ENCODE peak calls at places on chromosomes 1 and 21, in ten cellular contexts. G, P, U, J, F, M, H, N, R and C are unnamed samples.
A peak's percentile ranks its signal among the peaks of the same experiment; 100 is the strongest.

GRCh38 chr1:39082140-39082799 is 56.1 kb downstream of the NDUFS5 start:
- DNase-seq in G (no peak), P (no peak), U (peak; percentile 41), J (no peak), F (no peak), M (no peak), H (peak; percentile 42), N (no peak), R (no peak), C (no peak)

GRCh38 chr1:48940354-48940753 is 163.7 kb upstream of the BEND5 start:
- DNase-seq in G (no peak), P (no peak), U (no peak), J (no peak), F (no peak), M (no peak), H (no peak), N (no peak), R (no peak), C (no peak)

GRCh38 chr1:27940297-27940696 is 5.5 kb downstream of the SMPDL3B start:
- DNase-seq in G (no peak), P (peak; percentile 59), U (peak; percentile 88), J (peak; percentile 20), F (peak; percentile 44), M (no peak), H (peak; percentile 36), N (peak; percentile 60), R (no peak), C (peak; percentile 84)

GRCh38 chr1:182787002-182787324 is 2.6 kb upstream of the NPL start:
- DNase-seq in G (no peak), P (no peak), U (no peak), J (no peak), F (no peak), M (no peak), H (no peak), N (no peak), R (no peak), C (no peak)

GRCh38 chr1:12196641-12197482 is 30.1 kb downstream of the TNFRSF1B start:
- DNase-seq in G (no peak), P (no peak), U (peak; percentile 91), J (no peak), F (no peak), M (no peak), H (peak; percentile 46), N (peak; percentile 47), R (no peak), C (peak; percentile 71)

GRCh38 chr1:37482004-37482785 is 7.8 kb downstream of the ZC3H12A start:
- DNase-seq in G (no peak), P (no peak), U (no peak), J (no peak), F (no peak), M (no peak), H (no peak), N (no peak), R (no peak), C (no peak)

GRCh38 chr1:18965206-18966173 is 9.0 kb upstream of the IFFO2 start:
- DNase-seq in G (no peak), P (no peak), U (peak; percentile 24), J (peak; percentile 56), F (no peak), M (peak; percentile 74), H (no peak), N (no peak), R (no peak), C (no peak)

GRCh38 chr1:37718181-37718900 is 26.0 kb downstream of the CDCA8 start:
- DNase-seq in G (no peak), P (no peak), U (no peak), J (no peak), F (no peak), M (no peak), H (no peak), N (no peak), R (no peak), C (no peak)

GRCh38 chr1:234957330-234958065 is 171.1 kb downstream of the TOMM20 start:
- DNase-seq in G (no peak), P (peak; percentile 79), U (no peak), J (peak; percentile 98), F (peak; percentile 46), M (no peak), H (peak; percentile 12), N (peak; percentile 73), R (peak; percentile 44), C (peak; percentile 14)

GRCh38 chr1:211875541-211875940 is 45.0 kb upstream of the LPGAT1 start:
- DNase-seq in G (no peak), P (no peak), U (no peak), J (no peak), F (no peak), M (no peak), H (no peak), N (no peak), R (no peak), C (no peak)

GRCh38 chr1:172654535-172654934 is 4.4 kb upstream of the FASLG start:
- DNase-seq in G (no peak), P (no peak), U (no peak), J (peak; percentile 41), F (peak; percentile 33), M (no peak), H (no peak), N (no peak), R (no peak), C (no peak)

GRCh38 chr1:183149273-183149672 is 36.8 kb upstream of the LAMC2 start:
- DNase-seq in G (no peak), P (no peak), U (no peak), J (no peak), F (no peak), M (no peak), H (no peak), N (no peak), R (no peak), C (no peak)

GRCh38 chr1:150813028-150813707 is 5.1 kb upstream of the CTSK start:
- DNase-seq in G (peak; percentile 28), P (peak; percentile 79), U (peak; percentile 84), J (peak; percentile 75), F (peak; percentile 83), M (peak; percentile 52), H (peak; percentile 79), N (peak; percentile 80), R (peak; percentile 16), C (peak; percentile 78)

GRCh38 chr1:74523873-74524480 is 11.6 kb upstream of the LRRC53 start:
- DNase-seq in G (no peak), P (no peak), U (no peak), J (no peak), F (no peak), M (no peak), H (no peak), N (no peak), R (no peak), C (no peak)

GRCh38 chr1:56911098-56911497 is 54.7 kb downstream of the C8B start:
- DNase-seq in G (no peak), P (no peak), U (no peak), J (no peak), F (no peak), M (no peak), H (no peak), N (no peak), R (no peak), C (no peak)

GRCh38 chr21:32096411-32096810 is 182.4 kb downstream of the MIS18A start:
- DNase-seq in G (no peak), P (no peak), U (no peak), J (peak; percentile 18), F (peak; percentile 17), M (no peak), H (no peak), N (no peak), R (peak; percentile 28), C (no peak)

DNA sequence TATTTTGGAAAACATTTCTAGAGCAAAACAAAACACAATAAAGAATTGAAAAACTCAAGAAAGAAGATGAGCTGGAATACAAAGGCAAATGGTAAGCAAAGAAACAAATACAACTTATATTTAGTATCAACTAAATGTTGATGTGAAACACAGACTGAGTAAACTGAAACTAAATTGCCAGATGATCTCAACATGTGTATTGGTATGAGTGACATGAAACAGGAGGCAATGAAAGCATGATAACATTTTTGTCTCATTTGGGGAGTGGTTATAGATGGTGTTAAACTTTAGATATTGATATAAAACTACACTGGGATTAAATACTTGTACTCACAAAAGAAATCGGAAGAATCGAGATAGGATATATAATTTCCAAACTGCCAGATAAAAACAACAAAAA is 805.6 kb upstream of the CXADR start:
- DNase-seq in G (no peak), P (no peak), U (no peak), J (no peak), F (no peak), M (no peak), H (no peak), N (no peak), R (no peak), C (no peak)
- H3K27ac ChIP-seq in G (no peak overlapping the region), P (no peak overlapping the region), U (no peak overlapping the region), J (no peak overlapping the region), F (no peak overlapping the region), M (no peak overlapping the region), H (no peak overlapping the region), N (no peak overlapping the region), R (no peak overlapping the region), C (no peak overlapping the region)

GRCh38 chr1:77779529-77780281 is at the start of gene MIGA1:
- DNase-seq in G (peak; percentile 92), P (peak; percentile 89), U (peak; percentile 94), J (peak; percentile 86), F (peak; percentile 90), M (peak; percentile 84), H (peak; percentile 97), N (peak; percentile 92), R (peak; percentile 85), C (peak; percentile 96)
- TF ChIP-seq POLR2A in G (no peak), P (peak; percentile 57), U (no peak), J (peak; percentile 54), F (peak; percentile 13), M (no peak), H (no peak), N (peak; percentile 65), R (peak; percentile 44), C (peak; percentile 70)

GRCh38 chr1:201346987-201347386 is 30.5 kb downstream of the TNNT2 start:
- DNase-seq in G (no peak), P (no peak), U (no peak), J (no peak), F (no peak), M (no peak), H (no peak), N (no peak), R (no peak), C (no peak)
- H3K27ac ChIP-seq in G (no peak overlapping the region), P (no peak overlapping the region), U (no peak overlapping the region), J (no peak overlapping the region), F (no peak overlapping the region), M (no peak overlapping the region), H (no peak overlapping the region), N (no peak overlapping the region), R (no peak overlapping the region), C (no peak overlapping the region)

DNA sequence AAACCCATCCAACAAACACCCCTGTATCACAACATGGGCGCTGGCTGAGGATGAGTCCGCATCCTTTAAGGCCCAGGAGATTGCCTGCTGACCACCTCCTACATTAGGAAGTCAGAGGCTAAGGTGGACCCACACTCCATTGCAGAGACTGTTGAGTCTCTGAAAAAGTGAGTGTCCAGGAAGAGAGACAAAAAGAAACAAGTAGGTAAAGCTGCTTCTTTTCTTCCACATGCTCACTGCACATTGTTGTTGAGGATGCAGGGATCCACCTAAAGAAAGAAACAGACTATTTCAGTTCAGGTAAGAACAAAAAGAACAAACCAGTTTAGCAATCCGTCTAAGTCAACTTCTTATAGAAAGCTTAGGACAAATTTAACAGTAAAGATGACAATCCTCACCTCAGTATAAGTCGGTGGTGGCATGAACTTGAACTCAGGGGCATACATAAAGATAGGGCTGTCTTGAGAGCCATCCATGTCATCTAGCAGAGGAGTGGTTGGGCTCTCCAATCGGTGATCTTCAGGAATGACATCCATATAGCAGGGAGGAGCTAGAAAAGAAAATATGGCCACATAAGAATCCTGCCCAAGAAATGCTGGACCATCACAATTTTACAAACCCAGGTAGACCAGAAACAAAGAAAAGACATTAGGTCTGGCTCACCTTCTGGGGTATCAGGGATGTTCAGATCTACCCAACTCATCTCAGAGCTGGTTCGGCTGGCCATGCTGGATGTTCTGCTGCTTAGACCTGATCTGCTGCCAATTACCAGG is 2.6 kb downstream of the TXNIP start:
- DNase-seq in G (no peak), P (peak; percentile 24), U (no peak), J (no peak), F (no peak), M (no peak), H (no peak), N (no peak), R (no peak), C (peak; percentile 26)
- TF ChIP-seq POLR2A in G (no peak), P (no peak), U (peak; percentile 25), J (no peak), F (no peak), M (no peak), H (no peak), N (peak; percentile 33), R (no peak), C (peak; percentile 22)